ENCODE peak calls at places on chromosomes 16 and 17, in seven cellular contexts. One of them, this sample, is unnamed.

GRCh38 chr17:34308376-34308775 is 10.9 kb upstream of the CCL8 start:
- DNase-seq in NCI-H82: no peak
- DNase-seq in EL: no peak
- DNase-seq in activated CD4-positive, alpha-beta T cell treated with anti-CD3 and anti-CD28 coated beads, Interleukin-2, amount 10 ng/mL, durations not matched to agents 7 days and 5 days: no peak
- DNase-seq in T follicular helper cell: no peak
- DNase-seq in activated T-cell treated with anti-CD3 and anti-CD28 coated beads, Interleukin-2, amount 50 U/mL, for 24 hours: no peak
- DNase-seq in NCI-H2081: no peak
- DNase-seq in this sample: no peak

GRCh38 chr16:88426018-88426417 is 27.1 kb upstream of the ZFPM1 start:
- DNase-seq in NCI-H82: no peak
- DNase-seq in EL: no peak
- DNase-seq in activated CD4-positive, alpha-beta T cell treated with anti-CD3 and anti-CD28 coated beads, Interleukin-2, amount 10 ng/mL, durations not matched to agents 7 days and 5 days: no peak
- DNase-seq in T follicular helper cell: no peak
- DNase-seq in activated T-cell treated with anti-CD3 and anti-CD28 coated beads, Interleukin-2, amount 50 U/mL, for 24 hours: no peak
- DNase-seq in NCI-H2081: no peak
- DNase-seq in this sample: no peak

GRCh38 chr16:4172070-4172469 is 55.8 kb upstream of the ADCY9 start:
- DNase-seq in NCI-H82: no peak
- DNase-seq in EL: peak
- DNase-seq in activated CD4-positive, alpha-beta T cell treated with anti-CD3 and anti-CD28 coated beads, Interleukin-2, amount 10 ng/mL, durations not matched to agents 7 days and 5 days: no peak
- DNase-seq in T follicular helper cell: no peak
- DNase-seq in activated T-cell treated with anti-CD3 and anti-CD28 coated beads, Interleukin-2, amount 50 U/mL, for 24 hours: no peak
- DNase-seq in NCI-H2081: no peak
- DNase-seq in this sample: no peak

GRCh38 chr16:5738586-5738985 is 641.0 kb upstream of the EEF2KMT start:
- DNase-seq in NCI-H82: no peak
- DNase-seq in EL: no peak
- DNase-seq in activated CD4-positive, alpha-beta T cell treated with anti-CD3 and anti-CD28 coated beads, Interleukin-2, amount 10 ng/mL, durations not matched to agents 7 days and 5 days: no peak
- DNase-seq in T follicular helper cell: no peak
- DNase-seq in activated T-cell treated with anti-CD3 and anti-CD28 coated beads, Interleukin-2, amount 50 U/mL, for 24 hours: no peak
- DNase-seq in NCI-H2081: no peak
- DNase-seq in this sample: no peak

GRCh38 chr17:77127735-77128361 is 12.9 kb upstream of the SEC14L1 start:
- DNase-seq in NCI-H82: no peak
- DNase-seq in EL: peak
- DNase-seq in activated CD4-positive, alpha-beta T cell treated with anti-CD3 and anti-CD28 coated beads, Interleukin-2, amount 10 ng/mL, durations not matched to agents 7 days and 5 days: peak
- DNase-seq in T follicular helper cell: peak
- DNase-seq in activated T-cell treated with anti-CD3 and anti-CD28 coated beads, Interleukin-2, amount 50 U/mL, for 24 hours: peak
- DNase-seq in NCI-H2081: no peak
- DNase-seq in this sample: no peak

GRCh38 chr16:4891886-4892216 is 44.6 kb downstream of the UBN1 start:
- DNase-seq in NCI-H82: no peak
- DNase-seq in EL: no peak
- DNase-seq in activated CD4-positive, alpha-beta T cell treated with anti-CD3 and anti-CD28 coated beads, Interleukin-2, amount 10 ng/mL, durations not matched to agents 7 days and 5 days: no peak
- DNase-seq in T follicular helper cell: no peak
- DNase-seq in activated T-cell treated with anti-CD3 and anti-CD28 coated beads, Interleukin-2, amount 50 U/mL, for 24 hours: no peak
- DNase-seq in NCI-H2081: peak
- DNase-seq in this sample: no peak

GRCh38 chr17:76783146-76783545 is 45.2 kb downstream of the MFSD11 start:
- DNase-seq in NCI-H82: no peak
- DNase-seq in EL: no peak
- DNase-seq in activated CD4-positive, alpha-beta T cell treated with anti-CD3 and anti-CD28 coated beads, Interleukin-2, amount 10 ng/mL, durations not matched to agents 7 days and 5 days: no peak
- DNase-seq in T follicular helper cell: no peak
- DNase-seq in activated T-cell treated with anti-CD3 and anti-CD28 coated beads, Interleukin-2, amount 50 U/mL, for 24 hours: no peak
- DNase-seq in NCI-H2081: no peak
- DNase-seq in this sample: no peak

GRCh38 chr17:652310-652709 is 62.3 kb downstream of the VPS53 start:
- DNase-seq in NCI-H82: no peak
- DNase-seq in EL: no peak
- DNase-seq in activated CD4-positive, alpha-beta T cell treated with anti-CD3 and anti-CD28 coated beads, Interleukin-2, amount 10 ng/mL, durations not matched to agents 7 days and 5 days: no peak
- DNase-seq in T follicular helper cell: no peak
- DNase-seq in activated T-cell treated with anti-CD3 and anti-CD28 coated beads, Interleukin-2, amount 50 U/mL, for 24 hours: no peak
- DNase-seq in NCI-H2081: no peak
- DNase-seq in this sample: no peak

GRCh38 chr17:7295230-7296180 is 1.1 kb upstream of the YBX2 start:
- DNase-seq in NCI-H82: no peak
- DNase-seq in EL: no peak
- DNase-seq in activated CD4-positive, alpha-beta T cell treated with anti-CD3 and anti-CD28 coated beads, Interleukin-2, amount 10 ng/mL, durations not matched to agents 7 days and 5 days: no peak
- DNase-seq in T follicular helper cell: no peak
- DNase-seq in activated T-cell treated with anti-CD3 and anti-CD28 coated beads, Interleukin-2, amount 50 U/mL, for 24 hours: no peak
- DNase-seq in NCI-H2081: no peak
- DNase-seq in this sample: no peak

This sample was measured in germinal center.